ENCODE peak calls at places on chromosomes 6 and 20, in four cellular contexts. T, A, J and R are unnamed samples.

GRCh38 chr6:140572129-140572528 is 1197.7 kb upstream of the CITED2 start:
- DNase-seq in T (no peak), A (no peak), J (no peak), R (no peak)

GRCh38 chr6:163120223-163120622 is 294.3 kb upstream of the QKI start:
- DNase-seq in T (no peak), A (no peak), J (no peak), R (no peak)

GRCh38 chr20:44979090-44979621 is 12.8 kb downstream of the STK4 start:
- DNase-seq in T (no peak), A (peak), J (no peak), R (peak)

GRCh38 chr6:88869263-88870023 is 94.0 kb downstream of the RNGTT start:
- DNase-seq in T (no peak), A (no peak), J (no peak), R (no peak)

GRCh38 chr20:59307270-59307669 is 6.9 kb downstream of the EDN3 start:
- DNase-seq in T (no peak), A (no peak), J (no peak), R (no peak)

GRCh38 chr6:170207586-170207985 is 83.3 kb downstream of the DLL1 start:
- DNase-seq in T (peak), A (no peak), J (no peak), R (no peak)

GRCh38 chr6:14784596-14785360 is 461.1 kb upstream of the JARID2 start:
- DNase-seq in T (no peak), A (no peak), J (no peak), R (no peak)

GRCh38 chr6:18293192-18293904 is 29.0 kb upstream of the DEK start:
- DNase-seq in T (no peak), A (no peak), J (no peak), R (no peak)

GRCh38 chr6:129672883-129673631 is 36.9 kb downstream of the ARHGAP18 start:
- DNase-seq in T (no peak), A (no peak), J (no peak), R (no peak)

GRCh38 chr6:38508894-38509293 is 130.8 kb downstream of the BTBD9 start:
- DNase-seq in T (no peak), A (no peak), J (no peak), R (no peak)

GRCh38 chr6:164130151-164130550 is 715.6 kb downstream of the QKI start:
- DNase-seq in T (no peak), A (peak), J (no peak), R (peak)

GRCh38 chr20:32207211-32207625 is 325 bp downstream of the PLAGL2 start:
- DNase-seq in T (no peak), A (no peak), J (no peak), R (no peak)

GRCh38 chr20:51526754-51527153 is 15.8 kb downstream of the NFATC2 start:
- DNase-seq in T (peak), A (no peak), J (no peak), R (no peak)

GRCh38 chr20:47066484-47067270 is 172.0 kb downstream of the EYA2 start:
- DNase-seq in T (no peak), A (no peak), J (no peak), R (no peak)

GRCh38 chr20:11891081-11891826 is 26.4 kb upstream of the BTBD3 start:
- DNase-seq in T (peak), A (peak), J (no peak), R (peak)

GRCh38 chr6:149248688-149249369 is 68.7 kb upstream of the TAB2 start:
- DNase-seq in T (no peak), A (no peak), J (no peak), R (no peak)

GRCh38 chr6:48150701-48151100 is 39.7 kb upstream of the PTCHD4 start:
- DNase-seq in T (peak), A (no peak), J (no peak), R (no peak)

GRCh38 chr6:40550096-40550731 is 37.0 kb downstream of the LRFN2 start:
- DNase-seq in T (no peak), A (no peak), J (no peak), R (no peak)

GRCh38 chr20:4195499-4195898 is 180.1 kb upstream of the RNF24 start:
- DNase-seq in T (peak), A (no peak), J (no peak), R (no peak)

GRCh38 chr6:36519352-36519751 is 27.9 kb downstream of the STK38 start:
- DNase-seq in T (no peak), A (no peak), J (no peak), R (no peak)

GRCh38 chr6:140050232-140050995 is 676.0 kb upstream of the CITED2 start:
- DNase-seq in T (no peak), A (peak), J (no peak), R (peak)

GRCh38 chr20:53751394-53752368 is 158.0 kb upstream of the ZNF217 start:
- DNase-seq in T (no peak), A (no peak), J (no peak), R (no peak)

GRCh38 chr20:53176133-53176532 is 204.0 kb downstream of the TSHZ2 start:
- DNase-seq in T (no peak), A (no peak), J (no peak), R (no peak)

GRCh38 chr6:159094444-159095252 is 49.9 kb upstream of the TAGAP start:
- DNase-seq in T (peak), A (no peak), J (no peak), R (no peak)

GRCh38 chr20:15332711-15333160 is 995.3 kb upstream of the FLRT3 start:
- DNase-seq in T (no peak), A (no peak), J (no peak), R (no peak)
- H3K4me3 ChIP-seq in T (no peak), A (no peak), J (no peak), R (no peak)

DNA sequence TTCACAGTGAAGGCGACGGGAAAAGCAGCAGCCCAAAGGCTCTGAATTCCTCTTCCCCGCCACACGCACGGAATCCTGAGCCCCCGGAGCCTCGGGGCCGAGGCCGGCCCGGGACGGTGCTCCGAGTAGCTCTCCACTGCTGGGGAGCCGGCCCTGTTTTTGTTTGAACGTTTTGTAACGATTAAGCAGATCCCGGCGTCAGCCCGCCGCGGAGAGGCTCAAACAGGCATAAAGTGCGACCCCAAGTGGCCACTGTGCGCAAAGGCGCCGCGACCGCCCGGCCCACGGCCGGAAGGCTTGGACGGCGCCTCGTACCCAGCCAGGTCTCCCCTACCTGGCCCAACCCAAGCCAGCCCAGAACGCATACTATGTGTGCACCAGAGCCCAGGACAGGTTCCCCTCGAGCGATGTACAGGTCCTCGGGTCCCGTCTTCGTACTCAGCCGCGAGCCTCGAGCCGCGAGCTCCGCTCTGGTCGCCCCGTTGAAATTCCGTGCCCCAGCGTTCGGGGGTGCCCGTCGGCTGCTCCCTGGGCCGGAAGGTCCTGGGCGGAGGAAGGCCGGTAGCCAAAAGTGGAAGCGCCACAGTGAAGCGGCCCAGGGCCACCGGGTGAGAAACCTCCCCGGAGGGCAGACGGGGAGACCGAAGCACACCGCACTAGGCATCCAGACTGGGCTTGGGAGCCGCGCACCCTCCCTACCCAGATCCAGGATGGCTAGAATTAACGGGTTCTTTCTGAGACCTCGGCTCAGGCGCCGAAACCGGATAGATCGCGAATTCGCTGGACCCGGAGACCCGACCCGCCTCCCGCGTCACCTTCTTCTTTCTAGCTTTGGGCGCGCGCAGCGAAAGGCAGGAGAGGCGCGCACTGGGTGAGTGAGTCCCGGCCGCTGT is 1.2 kb upstream of the MAFB start:
- DNase-seq in T (peak), A (peak), J (no peak), R (peak)
- TF ChIP-seq POLR2A in T (no peak), A (no peak), J (no peak), R (no peak)

DNA sequence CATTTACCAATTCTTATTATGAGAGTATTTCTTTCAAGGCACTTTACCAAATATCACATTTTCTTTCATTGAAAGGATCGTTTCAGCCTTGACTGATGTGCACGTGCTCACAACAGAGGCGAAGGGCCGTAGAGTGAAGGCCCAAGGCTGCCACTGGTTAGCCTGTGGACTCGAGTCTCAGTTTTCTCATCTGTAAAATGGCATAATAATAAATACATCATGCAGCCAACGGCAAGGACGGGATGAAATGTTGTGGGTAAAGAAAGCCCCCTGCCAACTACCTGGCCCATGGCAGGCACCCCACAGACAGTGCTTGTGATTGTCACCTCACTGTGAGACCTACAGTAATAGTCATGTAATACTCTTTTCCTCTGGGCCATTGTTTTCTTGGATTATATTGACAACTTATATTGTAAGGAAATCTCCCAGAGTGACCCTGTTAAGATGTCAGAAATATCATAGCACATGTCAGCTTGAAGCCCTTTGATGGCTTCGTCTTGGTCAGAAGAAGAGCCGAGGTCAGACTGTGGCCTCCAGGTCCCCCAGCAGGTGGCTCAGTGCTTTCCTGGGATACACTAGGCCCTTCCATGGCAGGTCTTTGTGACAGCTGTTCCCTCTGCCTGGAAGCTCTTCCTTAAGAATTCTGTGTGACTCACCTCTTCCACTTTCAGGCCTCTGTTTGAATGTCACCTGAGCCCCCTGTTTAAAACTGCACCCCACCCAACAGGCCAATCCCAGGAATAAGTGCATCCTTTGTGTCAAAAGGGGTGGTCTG is 36.3 kb downstream of the FAM50B start:
- DNase-seq in T (no peak), A (no peak), J (no peak), R (peak)
- TF ChIP-seq CTCF in T (no peak), A (peak), J (no peak), R (peak)

GRCh38 chr6:50239853-50240252 is 190.1 kb upstream of the DEFB112 start:
- DNase-seq in T (peak), A (no peak), J (no peak), R (no peak)
- H3K4me3 ChIP-seq in T (no peak), A (no peak), J (no peak), R (no peak)